ENCODE peak calls at places on chromosomes 6 and 20, in four cellular contexts. L, Z, V and M are unnamed samples.

GRCh38 chr6:141153563-141153962 is 979.2 kb upstream of the GJE1 start:
- DNase-seq in L (no peak), Z (no peak), V (no peak), M (no peak)

GRCh38 chr6:114249522-114249921 is 93.3 kb downstream of the HS3ST5 start:
- DNase-seq in L (no peak), Z (no peak), V (no peak), M (no peak)

GRCh38 chr20:38307371-38308046 is 3.6 kb downstream of the BPI start:
- DNase-seq in L (peak; percentile 94), Z (no peak), V (no peak), M (peak; percentile 61)

GRCh38 chr6:110063864-110064263 is 85.8 kb downstream of the GPR6 start:
- DNase-seq in L (peak; percentile 87), Z (no peak), V (no peak), M (peak; percentile 39)

GRCh38 chr20:34637245-34638185 is 39.4 kb downstream of the PIGU start:
- DNase-seq in L (no peak), Z (no peak), V (no peak), M (peak; percentile 46)

GRCh38 chr6:1082040-1082935 is 229.6 kb upstream of the FOXQ1 start:
- DNase-seq in L (peak; percentile 19), Z (no peak), V (no peak), M (no peak)

GRCh38 chr6:113149511-113149910 is 707.6 kb upstream of the MARCKS start:
- DNase-seq in L (no peak), Z (no peak), V (no peak), M (no peak)

GRCh38 chr6:144341831-144342527 is 56.8 kb downstream of the UTRN start:
- DNase-seq in L (no peak), Z (no peak), V (no peak), M (no peak)

GRCh38 chr6:156219973-156220372 is 557.2 kb upstream of the ARID1B start:
- DNase-seq in L (no peak), Z (no peak), V (no peak), M (no peak)

GRCh38 chr6:142294681-142295080 is 7.1 kb upstream of the ADGRG6 start:
- DNase-seq in L (peak; percentile 49), Z (no peak), V (no peak), M (no peak)

GRCh38 chr6:97726378-97726777 is 443.4 kb upstream of the MMS22L start:
- DNase-seq in L (no peak), Z (no peak), V (no peak), M (no peak)

GRCh38 chr6:107625264-107625663 is 135.3 kb downstream of the SOBP start:
- DNase-seq in L (no peak), Z (no peak), V (no peak), M (no peak)

GRCh38 chr20:48544402-48545333 is 283.1 kb downstream of the PREX1 start:
- DNase-seq in L (no peak), Z (no peak), V (no peak), M (no peak)

GRCh38 chr6:121732641-121733040 is 297.2 kb downstream of the GJA1 start:
- DNase-seq in L (no peak), Z (no peak), V (no peak), M (peak; percentile 72)

GRCh38 chr20:32159766-32160221 is 47.7 kb downstream of the PLAGL2 start:
- DNase-seq in L (no peak), Z (no peak), V (no peak), M (no peak)

GRCh38 chr20:2867081-2867860 is 6.0 kb upstream of the PTPRA start:
- DNase-seq in L (peak; percentile 43), Z (no peak), V (no peak), M (no peak)

GRCh38 chr6:162443101-162443500 is 284.5 kb downstream of the PRKN start:
- DNase-seq in L (no peak), Z (no peak), V (no peak), M (no peak)

GRCh38 chr20:24958506-24959385 is 9.7 kb downstream of the CST7 start:
- DNase-seq in L (no peak), Z (no peak), V (peak; percentile 30), M (no peak)

GRCh38 chr20:46752639-46753235 is 43.3 kb downstream of the SLC2A10 start:
- DNase-seq in L (peak; percentile 63), Z (peak; percentile 43), V (peak; percentile 67), M (peak; percentile 71)

DNA sequence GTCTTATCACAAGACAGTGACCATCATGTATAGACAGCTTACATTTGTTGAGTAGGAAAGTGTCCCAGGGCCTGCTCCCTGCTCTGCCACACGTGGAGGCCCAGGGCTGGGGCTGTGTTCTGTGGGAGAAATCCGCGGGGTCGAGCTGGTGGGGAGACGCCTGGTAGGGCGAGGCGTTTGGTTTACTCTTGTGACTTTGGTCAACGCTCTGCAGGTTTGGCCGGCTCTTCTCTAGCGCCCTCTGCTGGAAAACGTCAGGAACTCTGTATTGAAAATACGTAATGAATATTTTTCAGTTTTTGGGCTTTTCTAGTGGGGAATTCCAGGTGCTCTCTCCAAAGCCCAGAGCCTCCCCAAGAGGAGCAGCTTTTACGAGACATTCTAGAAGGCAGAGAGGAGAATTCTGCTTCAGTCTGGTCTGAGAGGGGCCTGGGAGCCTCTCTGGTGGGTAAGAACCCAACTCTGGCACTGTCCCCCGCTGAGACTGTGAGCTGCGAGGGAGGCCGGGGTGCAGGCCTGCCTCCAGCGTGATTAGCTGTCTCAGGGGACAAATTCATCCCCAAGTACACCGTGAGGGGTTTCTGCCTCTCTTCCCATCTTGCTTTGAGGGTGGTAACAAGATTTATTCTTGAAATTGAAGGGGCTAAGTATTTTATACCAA is 112.6 kb upstream of the RALGAPA2 start:
- DNase-seq in L (peak; percentile 87), Z (peak; percentile 64), V (peak; percentile 68), M (peak; percentile 3)
- H3K4me3 ChIP-seq in L (no peak overlapping the region), Z (no peak overlapping the region), V (no peak overlapping the region), M (no peak overlapping the region)

GRCh38 chr6:147787407-147787806 is 278.9 kb downstream of the SAMD5 start:
- DNase-seq in L (no peak), Z (no peak), V (no peak), M (no peak)
- TF ChIP-seq CTCF in L (no peak), Z (no peak), V (no peak), M (no peak)

DNA sequence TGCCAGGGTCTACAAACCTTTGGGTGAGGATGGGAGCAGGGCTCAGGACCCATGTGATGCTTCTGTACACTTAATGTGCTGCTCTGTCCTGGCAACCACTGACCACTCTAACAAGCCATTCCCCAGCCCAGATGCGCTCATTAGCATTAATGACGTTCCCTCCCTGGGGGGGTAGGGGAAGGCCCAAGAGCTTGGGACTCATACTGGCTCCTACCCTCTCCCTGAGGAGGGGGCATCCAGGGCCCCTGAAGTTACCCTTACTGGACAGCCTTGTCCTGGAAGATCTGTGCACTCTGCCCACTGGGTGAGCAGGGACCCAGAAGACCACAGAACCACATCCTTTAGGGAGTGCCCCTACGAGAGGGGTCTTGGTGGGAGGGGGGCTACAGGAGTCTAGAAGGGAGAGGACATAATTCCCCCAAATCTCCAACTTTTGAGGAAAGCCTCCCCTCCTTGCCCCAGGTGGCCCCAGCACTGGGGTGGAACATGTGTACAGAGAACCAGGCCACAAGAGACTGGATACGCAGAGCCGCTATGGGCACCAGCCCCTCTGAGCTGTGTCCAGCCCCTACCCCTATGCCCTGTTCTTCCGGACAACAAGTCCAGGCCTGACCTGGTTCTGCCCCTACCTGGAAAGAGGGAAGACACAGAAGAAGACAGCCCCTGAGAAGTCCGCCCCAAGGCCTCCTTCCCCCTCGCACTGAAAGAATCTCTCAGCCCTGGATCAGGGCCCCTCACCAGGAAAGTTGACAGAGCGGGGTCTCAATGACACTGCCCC is 1.4 kb downstream of the TEAD3 start:
- DNase-seq in L (no peak), Z (peak; percentile 47), V (no peak), M (no peak)
- H3K4me3 ChIP-seq in L (no peak overlapping the region), Z (peak overlapping the region; percentile 95), V (peak overlapping the region; percentile 68), M (peak overlapping the region; percentile 69)

GRCh38 chr6:71482742-71483141 is 194.1 kb downstream of the OGFRL1 start:
- DNase-seq in L (no peak), Z (no peak), V (no peak), M (peak; percentile 37)
- TF ChIP-seq CTCF in L (no peak), Z (no peak), V (peak; percentile 31), M (peak; percentile 29)

GRCh38 chr6:73694711-73695411 is 1.1 kb upstream of the CD109 start:
- DNase-seq in L (no peak), Z (no peak), V (no peak), M (peak; percentile 73)
- H3K4me3 ChIP-seq in L (no peak overlapping the region), Z (peak overlapping the region; percentile 60), V (peak overlapping the region; percentile 68), M (peak overlapping the region; percentile 53)

DNA sequence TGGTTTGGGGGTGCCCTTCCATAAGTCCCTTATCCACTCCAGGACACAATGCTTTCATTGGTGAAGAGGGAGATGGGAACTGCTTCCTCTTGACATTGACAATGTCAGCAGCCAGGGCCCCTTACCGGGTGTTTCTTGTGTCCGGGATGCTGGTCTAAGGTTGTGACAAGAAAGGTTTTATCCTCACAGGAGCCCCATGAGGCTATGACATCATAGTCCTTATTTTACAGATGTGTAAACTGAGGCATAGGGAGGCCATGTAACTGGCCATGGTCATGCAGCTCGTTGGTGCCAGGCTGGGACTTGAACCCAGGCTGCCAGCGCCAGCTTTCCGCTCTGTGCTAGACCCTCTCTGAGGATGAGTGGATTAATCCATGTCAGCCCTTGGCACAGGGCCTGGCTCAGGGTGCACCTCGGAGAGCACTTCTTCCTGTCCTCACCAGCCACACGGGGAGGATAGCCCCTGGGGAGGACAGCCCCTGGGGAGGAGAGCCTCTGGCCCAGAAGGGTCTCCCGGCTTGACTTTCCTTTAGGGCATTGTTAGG is 157.3 kb downstream of the SYCP2 start:
- DNase-seq in L (no peak), Z (no peak), V (no peak), M (no peak)
- TF ChIP-seq CTCF in L (no peak), Z (no peak), V (no peak), M (no peak)

DNA sequence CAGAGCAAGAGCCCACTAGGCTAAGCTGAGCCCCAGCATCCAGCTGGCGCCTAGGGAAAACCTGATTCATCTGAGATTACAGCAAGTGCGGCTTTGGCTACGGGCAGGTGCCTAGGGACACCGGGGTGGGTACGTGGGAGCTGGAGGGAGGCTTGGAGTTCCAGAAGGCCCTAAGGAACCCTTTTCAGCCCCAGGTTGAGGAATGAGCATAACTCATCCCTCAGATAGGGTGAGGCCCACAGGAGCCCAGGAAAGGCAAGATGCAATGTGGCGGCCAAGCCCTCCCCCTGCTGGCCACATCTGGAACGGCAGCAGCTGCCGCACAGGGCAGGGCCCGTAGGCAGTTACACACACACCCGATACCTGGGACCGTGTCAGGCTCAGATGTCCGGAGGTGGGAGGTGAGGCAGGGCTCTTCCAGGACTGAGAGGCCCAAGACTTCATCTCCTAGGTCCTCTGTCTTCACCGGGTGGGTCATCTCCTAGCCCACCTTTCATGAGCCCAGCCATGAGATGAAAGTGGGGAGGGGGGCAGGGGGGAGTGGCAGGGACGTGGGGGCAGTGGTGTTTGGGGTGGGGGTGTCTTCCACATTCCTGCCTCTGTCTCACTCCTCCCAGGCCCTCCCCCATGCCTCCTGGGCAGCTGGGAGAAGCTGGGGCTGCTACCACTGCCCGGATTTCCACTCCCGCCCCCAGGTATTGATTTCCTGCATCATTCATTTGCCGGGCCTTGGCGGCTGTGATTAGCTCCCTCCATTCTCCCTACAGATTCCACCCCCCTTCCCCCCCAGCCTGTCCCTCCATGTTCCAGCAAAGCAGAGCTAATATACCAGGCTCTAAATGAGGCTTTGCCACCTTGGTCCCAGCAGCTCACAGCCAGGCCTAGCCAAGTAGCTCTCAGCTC is 5.5 kb downstream of the MDGA1 start:
- DNase-seq in L (peak; percentile 76), Z (peak; percentile 76), V (peak; percentile 77), M (peak; percentile 63)
- H3K4me3 ChIP-seq in L (no peak overlapping the region), Z (no peak overlapping the region), V (no peak overlapping the region), M (no peak overlapping the region)

GRCh38 chr6:133957780-133958242 is 4.8 kb downstream of the TBPL1 start:
- DNase-seq in L (no peak), Z (no peak), V (no peak), M (no peak)
- TF ChIP-seq CTCF in L (no peak), Z (no peak), V (no peak), M (no peak)